ENCODE peak calls at places on chromosomes 4 and X, in eight cellular contexts. A is thyroid gland, T is GM12892, F is suprapubic skin, I is A549, S is esophagus squamous epithelium, X is breast epithelium, D is heart left ventricle. O is an unnamed sample.

GRCh38 chr4:87232241-87232640 is 11.8 kb upstream of the KLHL8 start:
- DNase-seq in S (no peak), D (no peak), I (no peak), X (no peak), A (no peak), F (no peak), T (no peak), O (no peak)

GRCh38 chrX:49187526-49187925 is 1.4 kb upstream of the PRICKLE3 start:
- DNase-seq in D (no peak), F (no peak), A (no peak), T (no peak), X (no peak), I (no peak), S (no peak), O (no peak)

GRCh38 chr4:122928930-122929329 is 6.5 kb upstream of the NUDT6 start:
- DNase-seq in S (no peak), A (no peak), I (no peak), D (no peak), T (no peak), F (no peak), X (no peak), O (no peak)

GRCh38 chrX:118038614-118039365 is 77.8 kb downstream of the KLHL13 start:
- DNase-seq in F (no peak), S (no peak), T (no peak), I (no peak), A (no peak), D (peak; percentile 39), X (no peak), O (no peak)

GRCh38 chrX:53321216-53321942 is 40.0 kb upstream of the IQSEC2 start:
- DNase-seq in D (no peak), T (no peak), I (no peak), S (no peak), F (no peak), X (no peak), A (peak; percentile 30), O (no peak)

GRCh38 chrX:136850441-136851175 is 29.9 kb downstream of the RBMX start:
- DNase-seq in T (no peak), X (no peak), A (no peak), S (no peak), F (no peak), D (no peak), I (no peak), O (no peak)

GRCh38 chr4:3675251-3676115 is 90.7 kb upstream of the ADRA2C start:
- DNase-seq in F (peak; percentile 49), D (no peak), X (no peak), I (peak; percentile 12), S (no peak), A (no peak), T (no peak), O (peak; percentile 32)

GRCh38 chrX:19193584-19193983 is 71.3 kb upstream of the ADGRG2 start:
- DNase-seq in T (no peak), S (no peak), D (no peak), F (no peak), X (no peak), I (no peak), A (no peak), O (no peak)

GRCh38 chr4:58936436-58936835 is 1826.3 kb upstream of the IGFBP7 start:
- DNase-seq in D (no peak), T (no peak), F (no peak), S (no peak), I (no peak), A (no peak), X (no peak), O (no peak)

GRCh38 chr4:22719218-22719617 is 26.5 kb downstream of the GBA3 start:
- DNase-seq in I (peak; percentile 2), F (no peak), S (no peak), D (no peak), A (no peak), T (no peak), X (no peak), O (no peak)

GRCh38 chrX:110168585-110168984 is 149.3 kb downstream of the AMMECR1 start:
- DNase-seq in A (no peak), I (no peak), S (no peak), D (no peak), F (no peak), X (no peak), T (no peak), O (no peak)

GRCh38 chrX:51496501-51497291 is at the start of gene NUDT11:
- DNase-seq in T (no peak), A (peak; percentile 50), S (no peak), I (peak; percentile 58), X (peak; percentile 26), F (no peak), D (peak; percentile 54), O (peak; percentile 55)

GRCh38 chrX:130100180-130100579 is 10.1 kb downstream of the ELF4 start:
- DNase-seq in X (no peak), S (no peak), D (peak; percentile 74), I (no peak), F (peak; percentile 83), T (no peak), A (peak; percentile 28), O (no peak)

GRCh38 chr4:73885570-73886230 is 16.5 kb downstream of the CXCL1 start:
- DNase-seq in F (no peak), A (no peak), T (no peak), S (no peak), I (peak; percentile 11), D (no peak), X (no peak), O (no peak)

GRCh38 chr4:185573651-185574199 is 38.4 kb upstream of the PDLIM3 start:
- DNase-seq in X (no peak), I (peak; percentile 45), F (no peak), S (no peak), D (no peak), T (no peak), A (no peak), O (no peak)

DNA sequence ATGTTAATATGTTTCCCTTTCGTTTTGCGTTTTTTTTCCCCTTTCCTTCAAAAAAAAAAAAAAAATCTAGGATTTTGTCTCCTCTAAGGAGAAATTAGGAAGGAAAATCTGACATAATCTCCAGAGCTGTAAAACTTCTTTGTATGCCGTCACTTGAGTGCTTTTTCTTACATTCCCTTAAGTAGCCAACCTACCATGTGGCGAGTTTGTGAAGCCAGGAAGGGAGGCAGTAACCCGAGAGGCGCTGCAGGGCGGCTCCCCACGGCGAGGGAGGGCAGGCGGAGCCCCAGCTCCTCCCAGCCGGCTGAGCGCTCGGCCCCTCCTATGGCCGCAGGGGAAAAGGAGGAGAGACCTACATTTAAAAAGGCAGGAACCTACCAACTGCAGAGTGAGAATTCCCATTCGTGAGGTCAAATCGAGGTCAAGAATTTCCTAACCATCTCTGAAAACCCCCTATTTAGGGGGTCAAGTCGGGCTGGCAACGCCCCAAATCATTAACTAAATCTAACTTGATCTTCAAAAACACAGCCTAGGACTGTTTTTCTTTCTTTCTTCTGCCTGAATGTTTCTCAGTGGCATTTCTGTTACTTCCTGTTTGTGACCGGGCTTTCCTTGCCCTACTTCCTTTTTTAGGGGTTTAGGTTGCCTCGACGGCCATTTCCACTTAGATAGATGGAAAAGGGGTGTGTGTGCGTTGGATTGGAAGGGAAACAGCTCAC is 345.1 kb upstream of the KLF3 start:
- DNase-seq in T (peak; percentile 78), D (peak; percentile 94), I (peak; percentile 92), S (peak; percentile 40), X (peak; percentile 85), F (peak; percentile 94), A (peak; percentile 87), O (peak; percentile 88)
- TF ChIP-seq POLR2A in T (peak; percentile 61), D (no peak), I (no peak), S (no peak), X (no peak), F (no peak), A (peak; percentile 61), O (peak; percentile 32)

DNA sequence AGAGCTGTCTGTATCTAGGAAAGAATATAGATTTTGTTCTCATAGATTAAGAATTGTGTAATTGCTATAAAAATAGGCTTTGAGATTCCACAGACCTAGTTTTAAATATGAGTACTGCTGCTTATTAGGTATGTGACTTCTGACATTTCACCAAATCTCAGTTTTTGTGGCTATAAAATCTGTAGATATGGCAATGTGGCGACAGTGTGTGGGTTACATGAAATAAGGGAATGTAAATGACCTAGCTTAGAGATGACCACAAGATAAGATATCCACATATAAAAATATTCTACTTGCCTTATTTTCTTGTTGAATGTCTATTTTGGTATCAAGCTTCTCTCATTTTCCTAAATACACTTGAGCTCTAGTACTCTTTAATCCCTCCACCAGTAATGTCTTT is 193.8 kb downstream of the UNC5C start:
- DNase-seq in D (no peak), A (no peak), F (no peak), T (no peak), I (no peak), X (no peak), S (no peak), O (no peak)
- TF ChIP-seq POLR2A in D (no peak), A (no peak), F (no peak), T (no peak), I (no peak), X (no peak), S (no peak), O (no peak)

GRCh38 chr4:129095811-129096454 is at the start of gene C4orf33:
- DNase-seq in S (peak; percentile 3), T (peak; percentile 38), X (peak; percentile 66), D (peak; percentile 63), I (peak; percentile 71), A (peak; percentile 71), F (peak; percentile 76), O (peak; percentile 90)
- TF ChIP-seq POLR2A in S (no peak), T (peak; percentile 88), X (no peak), D (peak; percentile 38), I (no peak), A (peak; percentile 39), F (no peak), O (no peak)

GRCh38 chrX:40094900-40095587 is 2.7 kb downstream of the BCOR start:
- DNase-seq in D (no peak), A (no peak), F (no peak), X (no peak), S (no peak), I (no peak), T (no peak), O (no peak)

GRCh38 chrX:40097101-40097491 is 662 bp downstream of the BCOR start:
- DNase-seq in D (peak; percentile 43), T (no peak), F (no peak), A (peak; percentile 21), I (no peak), S (no peak), X (no peak), O (peak; percentile 59)

GRCh38 chrX:40097492-40098263 is at the start of gene BCOR:
- DNase-seq in A (peak; percentile 72), I (peak; percentile 80), D (peak; percentile 77), T (peak; percentile 45), F (no peak), S (no peak), X (no peak), O (peak; percentile 82)

GRCh38 chrX:40095588-40096394 is 2.0 kb downstream of the BCOR start:
- DNase-seq in A (peak; percentile 32), X (no peak), S (no peak), D (peak; percentile 53), F (no peak), T (no peak), I (no peak), O (peak; percentile 59)

DNA sequence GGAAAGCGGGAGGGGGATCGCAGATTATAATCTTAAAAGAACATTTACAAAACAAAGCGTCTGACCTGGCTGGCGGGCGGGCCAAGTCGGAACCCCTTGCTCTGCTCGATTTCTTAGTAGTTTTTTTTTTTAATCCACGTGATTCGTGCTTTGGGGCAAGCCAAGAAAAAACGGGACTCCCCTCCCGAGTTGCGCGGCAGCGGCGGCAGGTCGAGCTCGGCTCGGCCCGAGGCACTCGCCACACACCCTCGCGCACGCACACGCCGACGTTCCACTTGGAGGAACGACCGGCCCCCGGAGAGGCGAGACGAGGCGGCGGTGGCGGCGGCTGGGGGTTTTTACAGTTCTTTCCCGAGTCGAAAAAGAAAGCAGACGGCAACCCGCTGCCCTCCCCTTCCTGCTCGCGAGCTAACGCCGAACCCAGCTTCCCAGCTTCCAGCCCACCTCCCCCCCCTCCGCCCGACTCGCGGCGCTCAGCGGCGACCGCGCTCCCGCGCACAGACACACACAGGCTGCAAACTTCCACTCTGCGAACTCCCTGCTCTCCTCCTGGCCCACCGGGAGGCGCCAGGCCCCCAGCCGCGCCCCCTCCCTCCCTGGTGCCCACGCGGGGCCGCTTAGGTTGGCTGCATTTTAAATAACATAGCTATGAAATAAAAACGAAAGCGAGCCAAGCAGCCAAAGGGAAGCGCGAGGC is 1.2 kb downstream of the BCOR start:
- DNase-seq in D (peak; percentile 62), S (no peak), F (no peak), X (no peak), A (peak; percentile 60), I (no peak), T (no peak), O (peak; percentile 69)
- TF ChIP-seq POLR2A in D (no peak), S (no peak), F (no peak), X (no peak), A (peak; percentile 11), I (no peak), T (no peak), O (no peak)

O was measured in Peyer's patch.